ENCODE peak calls at places on chromosomes 6 and 20, in nine cellular contexts. P, S, K, J, Z, N, W, U and Y are unnamed samples.

GRCh38 chr6:42402184-42402583 is 49.5 kb downstream of the TRERF1 start:
- DNase-seq in P (no peak), S (peak), K (peak), J (peak), Z (no peak), N (peak), W (no peak), U (no peak), Y (peak)

GRCh38 chr6:113856571-113857564 is at the start of gene MARCKS:
- DNase-seq in P (peak), S (peak), K (no peak), J (peak), Z (peak), N (peak), W (peak), U (peak), Y (peak)

GRCh38 chr6:49504666-49505065 is 4.9 kb downstream of the GLYATL3 start:
- DNase-seq in P (no peak), S (no peak), K (no peak), J (no peak), Z (no peak), N (no peak), W (no peak), U (no peak), Y (no peak)

GRCh38 chr20:2246081-2246491 is 49.7 kb upstream of the TGM3 start:
- DNase-seq in P (no peak), S (no peak), K (no peak), J (no peak), Z (no peak), N (no peak), W (no peak), U (no peak), Y (no peak)

GRCh38 chr6:170074435-170074834 is 216.4 kb downstream of the DLL1 start:
- DNase-seq in P (peak), S (no peak), K (no peak), J (no peak), Z (no peak), N (no peak), W (no peak), U (no peak), Y (no peak)

GRCh38 chr20:47529840-47530239 is 28.2 kb downstream of the NCOA3 start:
- DNase-seq in P (no peak), S (no peak), K (no peak), J (no peak), Z (no peak), N (no peak), W (no peak), U (peak), Y (no peak)

GRCh38 chr6:82205793-82206425 is 41.6 kb downstream of the IBTK start:
- DNase-seq in P (no peak), S (no peak), K (no peak), J (no peak), Z (no peak), N (no peak), W (no peak), U (no peak), Y (no peak)

GRCh38 chr20:20837574-20838021 is 125.2 kb upstream of the RALGAPA2 start:
- DNase-seq in P (no peak), S (peak), K (no peak), J (no peak), Z (peak), N (peak), W (peak), U (peak), Y (peak)

GRCh38 chr20:12700701-12701100 is 308.1 kb upstream of the SPTLC3 start:
- DNase-seq in P (no peak), S (no peak), K (no peak), J (no peak), Z (no peak), N (no peak), W (no peak), U (no peak), Y (no peak)

GRCh38 chr20:24257171-24257570 is 212.3 kb upstream of the SYNDIG1 start:
- DNase-seq in P (no peak), S (no peak), K (no peak), J (no peak), Z (no peak), N (no peak), W (no peak), U (no peak), Y (no peak)

GRCh38 chr20:60883517-60883916 is 368.5 kb upstream of the CDH4 start:
- DNase-seq in P (no peak), S (no peak), K (no peak), J (no peak), Z (no peak), N (no peak), W (no peak), U (no peak), Y (no peak)

GRCh38 chr6:39020136-39020535 is 28.4 kb upstream of the GLP1R start:
- DNase-seq in P (no peak), S (no peak), K (no peak), J (no peak), Z (no peak), N (no peak), W (no peak), U (no peak), Y (no peak)

GRCh38 chr20:49990310-49990720 is 7.5 kb downstream of the SNAI1 start:
- DNase-seq in P (no peak), S (no peak), K (no peak), J (no peak), Z (peak), N (no peak), W (no peak), U (no peak), Y (no peak)

GRCh38 chr6:68876792-68877493 is 241.9 kb downstream of the ADGRB3 start:
- DNase-seq in P (no peak), S (no peak), K (no peak), J (peak), Z (peak), N (no peak), W (no peak), U (peak), Y (peak)

GRCh38 chr20:57450419-57450818 is 59.2 kb downstream of the RBM38 start:
- DNase-seq in P (no peak), S (peak), K (no peak), J (peak), Z (no peak), N (peak), W (no peak), U (peak), Y (peak)

GRCh38 chr6:138443979-138444378 is 40.0 kb downstream of the HEBP2 start:
- DNase-seq in P (no peak), S (no peak), K (no peak), J (no peak), Z (no peak), N (no peak), W (no peak), U (no peak), Y (no peak)

GRCh38 chr20:50453533-50453932 is 56.6 kb upstream of the PTPN1 start:
- DNase-seq in P (no peak), S (no peak), K (no peak), J (no peak), Z (no peak), N (no peak), W (no peak), U (no peak), Y (no peak)

GRCh38 chr20:37342231-37343177 is 3.4 kb upstream of the SRC start:
- DNase-seq in P (no peak), S (no peak), K (no peak), J (no peak), Z (no peak), N (no peak), W (no peak), U (no peak), Y (no peak)

GRCh38 chr6:25173951-25174474 is 105.2 kb upstream of the CARMIL1 start:
- DNase-seq in P (no peak), S (no peak), K (no peak), J (no peak), Z (no peak), N (no peak), W (no peak), U (peak), Y (no peak)

GRCh38 chr6:55108469-55109130 is 65.7 kb upstream of the HCRTR2 start:
- DNase-seq in P (no peak), S (no peak), K (no peak), J (no peak), Z (no peak), N (no peak), W (no peak), U (no peak), Y (no peak)

GRCh38 chr20:43977252-43977651 is 62.6 kb downstream of the TOX2 start:
- DNase-seq in P (no peak), S (no peak), K (no peak), J (no peak), Z (no peak), N (no peak), W (no peak), U (no peak), Y (no peak)

GRCh38 chr20:21534453-21534852 is 20.6 kb upstream of the NKX2-2 start:
- DNase-seq in P (no peak), S (no peak), K (no peak), J (no peak), Z (no peak), N (no peak), W (no peak), U (no peak), Y (no peak)

GRCh38 chr6:104784884-104785283 is 74.8 kb downstream of the HACE1 start:
- DNase-seq in P (no peak), S (no peak), K (no peak), J (no peak), Z (no peak), N (no peak), W (peak), U (peak), Y (no peak)

GRCh38 chr6:19536838-19537237 is 300.3 kb upstream of the ID4 start:
- DNase-seq in P (no peak), S (no peak), K (no peak), J (no peak), Z (no peak), N (no peak), W (no peak), U (no peak), Y (no peak)

GRCh38 chr6:151452750-151453427 is 963 bp upstream of the RMND1 start:
- DNase-seq in P (no peak), S (no peak), K (no peak), J (no peak), Z (no peak), N (no peak), W (no peak), U (peak), Y (no peak)

GRCh38 chr20:56371977-56372376 is 13.2 kb downstream of the FAM210B start:
- DNase-seq in P (no peak), S (no peak), K (no peak), J (no peak), Z (no peak), N (no peak), W (no peak), U (no peak), Y (no peak)

GRCh38 chr6:134363323-134364039 is 45.6 kb upstream of the SGK1 start:
- DNase-seq in P (no peak), S (no peak), K (no peak), J (no peak), Z (no peak), N (no peak), W (no peak), U (peak), Y (no peak)